ENCODE peak calls at places on chromosomes 3 and 15, in five cellular contexts. L is activated CD8-positive, alpha-beta T cell treated with anti-CD3 and anti-CD28 coated beads for 36 hours; E is cardiac fibroblast; O is H9; K is BJ. C is an unnamed sample.

GRCh38 chr15:72358532-72359180 is 17.2 kb downstream of the HEXA start:
- DNase-seq in O (no peak), E (peak; percentile 84), L (peak; percentile 39), K (peak; percentile 79), C (peak; percentile 68)

GRCh38 chr15:101545548-101546505 is 56.3 kb upstream of the PCSK6 start:
- DNase-seq in E (no peak), L (no peak), O (no peak), K (no peak), C (no peak)

GRCh38 chr3:98732239-98733054 is 30.7 kb upstream of the ST3GAL6 start:
- DNase-seq in L (peak; percentile 29), E (peak; percentile 50), O (peak; percentile 72), K (no peak), C (peak; percentile 26)

GRCh38 chr3:53236112-53236841 is 19.5 kb downstream of the TKT start:
- DNase-seq in O (peak; percentile 66), L (no peak), K (peak; percentile 48), E (peak; percentile 92), C (peak; percentile 94)

GRCh38 chr15:90860942-90861675 is 7.3 kb upstream of the FURIN start:
- DNase-seq in K (no peak), O (no peak), L (peak; percentile 12), E (no peak), C (no peak)

GRCh38 chr3:148202386-148202785 is 495.3 kb upstream of the AGTR1 start:
- DNase-seq in L (no peak), K (no peak), E (no peak), O (no peak), C (no peak)

GRCh38 chr3:117553461-117553860 is 843.9 kb downstream of the TUSC7 start:
- DNase-seq in O (no peak), K (no peak), L (no peak), E (no peak), C (peak; percentile 82)

GRCh38 chr3:123331651-123332050 is 117.2 kb downstream of the ADCY5 start:
- DNase-seq in K (no peak), O (no peak), L (no peak), E (no peak), C (no peak)

GRCh38 chr3:8445861-8446260 is 55.8 kb upstream of the LMCD1 start:
- DNase-seq in L (no peak), E (peak; percentile 98), O (no peak), K (peak; percentile 90), C (peak; percentile 99)

DNA sequence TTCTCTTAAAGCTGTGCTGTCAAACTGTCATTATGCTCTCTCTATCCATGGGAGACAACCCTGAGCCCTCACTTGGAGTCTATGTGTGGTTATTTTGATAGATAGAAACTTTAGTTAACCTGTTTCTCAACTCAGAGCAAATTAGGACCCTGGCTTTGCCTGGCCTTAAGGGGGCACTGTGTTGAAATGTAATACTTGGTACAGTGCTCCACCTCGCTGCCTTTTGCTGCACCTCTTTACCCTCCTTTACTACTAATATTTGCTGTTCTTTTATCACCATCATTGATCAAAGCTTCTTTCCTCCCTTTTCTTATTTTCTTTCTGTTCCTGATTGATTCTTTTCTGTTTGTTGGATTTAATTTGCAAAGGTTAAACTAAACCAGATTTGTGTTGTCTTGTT is 34.3 kb downstream of the STT3B start:
- DNase-seq in E (no peak), L (peak; percentile 58), K (no peak), O (peak; percentile 49), C (no peak)
- TF ChIP-seq CTCF in E (peak; percentile 35), L (peak; percentile 76), K (peak; percentile 38), O (peak; percentile 86), C (peak; percentile 58)

GRCh38 chr15:78004222-78004727 is 73.2 kb downstream of the TBC1D2B start:
- DNase-seq in K (no peak), E (no peak), L (no peak), O (no peak), C (no peak)

GRCh38 chr15:78006567-78007205 is 70.8 kb downstream of the TBC1D2B start:
- DNase-seq in O (no peak), E (no peak), L (no peak), K (no peak), C (no peak)

GRCh38 chr15:78002996-78003395 is 74.5 kb downstream of the TBC1D2B start:
- DNase-seq in K (no peak), O (no peak), L (no peak), E (no peak), C (no peak)

GRCh38 chr15:78003539-78004008 is 73.9 kb downstream of the TBC1D2B start:
- DNase-seq in K (no peak), E (no peak), L (no peak), O (peak; percentile 36), C (no peak)

DNA sequence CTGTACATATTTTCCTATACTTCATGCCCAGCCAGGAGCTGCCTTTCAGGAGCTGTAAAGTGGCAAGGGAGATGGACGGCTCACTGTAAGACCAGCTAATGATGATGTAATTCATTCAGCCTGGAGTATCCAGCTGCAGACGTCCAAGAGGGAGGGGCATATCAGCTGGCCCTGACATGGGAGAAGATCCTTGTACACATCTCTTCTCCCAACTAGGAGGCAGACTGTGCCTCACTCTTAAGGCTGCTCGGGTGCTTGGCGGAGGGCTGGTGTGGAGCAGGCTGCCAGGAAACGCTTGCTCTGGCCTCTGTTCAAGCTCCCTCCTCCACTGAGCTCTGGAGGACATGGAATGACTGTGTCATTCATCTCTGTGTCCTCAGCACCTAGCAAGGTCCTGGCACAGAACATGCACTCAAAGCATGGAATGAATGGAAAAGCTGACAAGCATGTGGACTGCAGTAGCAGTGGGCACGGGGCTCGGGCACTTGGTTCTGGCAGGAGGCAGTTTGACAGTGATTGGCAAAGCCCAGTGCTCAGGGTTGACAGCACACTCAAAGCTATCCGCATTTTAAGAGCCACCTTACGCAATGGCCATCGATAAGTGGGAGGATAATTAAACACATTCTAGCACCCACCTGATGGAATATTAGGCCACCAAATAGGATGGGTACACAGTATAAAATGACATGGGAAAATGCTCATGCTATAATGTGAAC is 72.4 kb downstream of the TBC1D2B start:
- DNase-seq in E (peak; percentile 93), L (no peak), O (no peak), K (peak; percentile 44), C (peak; percentile 92)
- TF ChIP-seq CTCF in E (peak; percentile 27), L (no peak), O (no peak), K (peak; percentile 47), C (peak; percentile 50)

GRCh38 chr15:22989576-22990477 is 9.7 kb upstream of the CYFIP1 start:
- DNase-seq in L (no peak), O (no peak), E (no peak), K (no peak), C (no peak)

GRCh38 chr15:22988811-22989210 is 8.6 kb upstream of the CYFIP1 start:
- DNase-seq in O (no peak), L (no peak), E (no peak), K (no peak), C (no peak)

GRCh38 chr15:22995786-22996185 is 15.6 kb upstream of the CYFIP1 start:
- DNase-seq in E (no peak), O (no peak), K (no peak), L (no peak), C (peak; percentile 28)

DNA sequence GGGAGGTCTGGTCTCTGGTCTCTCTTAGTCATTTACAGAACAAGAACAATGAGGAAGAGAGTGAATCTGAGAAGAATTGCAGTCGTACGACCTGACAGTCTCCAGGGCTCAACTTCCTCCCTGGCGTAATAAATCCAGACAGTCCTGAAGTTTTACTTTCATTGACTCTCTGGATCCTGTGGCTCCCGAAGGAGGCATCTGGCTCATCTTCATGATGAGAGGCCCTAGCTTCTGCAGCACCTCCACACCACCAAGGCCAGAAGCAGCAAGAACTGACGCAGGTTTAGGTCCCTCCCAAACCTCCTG is 11.8 kb upstream of the CYFIP1 start:
- DNase-seq in O (no peak), E (no peak), L (no peak), K (no peak), C (no peak)
- TF ChIP-seq CTCF in O (no peak), E (no peak), L (no peak), K (no peak), C (no peak)

DNA sequence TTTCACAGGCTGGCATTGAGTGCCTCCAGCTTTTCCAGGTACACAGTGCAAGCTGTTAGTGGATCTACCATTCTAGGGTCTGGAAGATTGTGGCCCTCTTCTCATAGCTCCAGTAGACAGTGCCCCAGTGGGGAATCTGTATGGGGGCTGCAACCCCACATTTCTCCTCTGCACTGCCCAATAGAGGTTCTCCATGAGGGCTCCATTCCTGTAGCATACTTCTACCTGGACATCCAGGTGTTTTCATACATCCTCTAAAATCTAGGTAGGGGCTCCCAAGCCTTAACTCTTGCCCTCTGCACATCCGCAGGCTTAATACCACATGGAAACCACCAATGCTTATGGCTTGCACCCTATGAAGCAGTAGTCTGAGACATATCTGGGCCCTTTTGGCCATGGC is 15.1 kb upstream of the CCR2 start:
- DNase-seq in O (no peak), K (no peak), L (no peak), E (no peak), C (no peak)
- TF ChIP-seq CTCF in O (no peak), K (no peak), L (no peak), E (no peak), C (no peak)

GRCh38 chr15:97648728-97649127 is 311.8 kb upstream of the ARRDC4 start:
- DNase-seq in E (no peak), K (no peak), O (no peak), L (no peak), C (no peak)

DNA sequence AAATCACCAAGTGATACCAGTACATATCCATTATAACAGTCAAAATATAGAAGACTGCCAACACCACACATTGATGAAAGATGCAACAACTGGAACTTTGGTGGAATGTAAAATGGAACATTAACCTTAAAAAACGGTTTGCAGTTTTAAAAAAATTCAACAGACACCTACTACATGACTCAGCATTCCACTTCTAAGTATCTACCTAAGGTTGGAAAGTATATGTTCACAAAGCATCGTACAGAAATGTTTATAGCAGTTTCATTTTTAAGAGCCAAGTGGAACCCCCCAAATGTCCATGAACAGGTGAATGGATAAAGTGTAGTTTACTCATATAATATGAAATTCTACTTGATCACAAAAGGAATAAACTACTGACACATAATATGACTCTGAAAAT is 314.7 kb upstream of the ARRDC4 start:
- DNase-seq in K (no peak), L (no peak), E (no peak), O (no peak), C (no peak)
- TF ChIP-seq CTCF in K (no peak), L (no peak), E (no peak), O (no peak), C (no peak)